ENCODE peak calls at places on chromosomes 11 and 22, in ten cellular contexts. R is lower lobe of right lung; S is astrocyte of the cerebellum; A is adipocyte; K is substantia nigra; B is B cell; G is fibroblast of lung; D is neural progenitor cell; I is naive thymus-derived CD8-positive, alpha-beta T cell; E is HCEC 1CT. J is an unnamed sample.

GRCh38 chr11:74776546-74776945 is 27.9 kb downstream of the RNF169 start:
- DNase-seq in R (no peak), G (no peak), K (no peak), A (no peak), B (no peak), S (no peak), D (no peak), E (no peak), I (no peak), J (no peak)

GRCh38 chr11:104531075-104531474 is 367.1 kb upstream of the PDGFD start:
- DNase-seq in A (no peak), R (no peak), G (peak), I (no peak), D (peak), S (no peak), E (peak), B (no peak), K (no peak), J (no peak)

GRCh38 chr11:114092953-114093352 is 33.4 kb downstream of the ZBTB16 start:
- DNase-seq in A (no peak), K (no peak), G (no peak), S (no peak), B (no peak), D (peak), E (no peak), I (no peak), R (no peak), J (no peak)

GRCh38 chr11:108854366-108854765 is 189.5 kb downstream of the DDX10 start:
- DNase-seq in A (no peak), E (no peak), K (no peak), S (no peak), B (peak), R (no peak), D (no peak), G (no peak), I (no peak), J (no peak)

GRCh38 chr11:106668147-106668546 is 350.1 kb downstream of the GUCY1A2 start:
- DNase-seq in A (peak), D (no peak), R (no peak), I (no peak), S (peak), K (no peak), B (no peak), E (peak), G (peak), J (no peak)

GRCh38 chr22:42061041-42061440 is 9.6 kb downstream of the NAGA start:
- DNase-seq in B (no peak), R (no peak), S (no peak), D (no peak), E (no peak), I (no peak), A (no peak), G (no peak), K (no peak), J (no peak)

GRCh38 chr11:80700386-80700785 is 1259.6 kb upstream of the TENM4 start:
- DNase-seq in I (no peak), A (no peak), K (no peak), B (no peak), E (no peak), S (no peak), R (no peak), D (no peak), G (no peak), J (no peak)

GRCh38 chr22:37312549-37313183 is 30.4 kb downstream of the CYTH4 start:
- DNase-seq in E (no peak), K (no peak), D (no peak), G (no peak), A (no peak), R (no peak), S (no peak), I (no peak), B (no peak), J (no peak)

GRCh38 chr11:35725880-35726279 is 63.3 kb downstream of the TRIM44 start:
- DNase-seq in B (no peak), S (peak), R (no peak), A (no peak), I (no peak), E (peak), D (no peak), K (no peak), G (peak), J (no peak)

GRCh38 chr11:117610045-117610444 is 187.0 kb downstream of the DSCAML1 start:
- DNase-seq in E (peak), S (no peak), K (no peak), B (no peak), I (no peak), R (no peak), A (no peak), D (no peak), G (no peak), J (no peak)

GRCh38 chr11:120180571-120181445 is 30.0 kb upstream of the OAF start:
- DNase-seq in B (no peak), S (no peak), D (peak), E (peak), G (peak), R (no peak), I (no peak), A (peak), K (no peak), J (no peak)

GRCh38 chr11:2944953-2945756 is 15.9 kb upstream of the PHLDA2 start:
- DNase-seq in A (peak), E (peak), S (peak), K (peak), G (peak), D (peak), I (peak), B (no peak), R (peak), J (no peak)

GRCh38 chr22:23677701-23677995 is 13.2 kb upstream of the RGL4 start:
- DNase-seq in R (no peak), D (no peak), A (no peak), G (no peak), K (no peak), B (no peak), S (no peak), I (no peak), E (no peak), J (no peak)

GRCh38 chr11:16881074-16881709 is 133.0 kb downstream of the PLEKHA7 start:
- DNase-seq in D (peak), I (no peak), E (peak), A (peak), R (peak), G (peak), S (peak), K (no peak), B (no peak), J (peak)

GRCh38 chr11:120178441-120179070 is 32.3 kb upstream of the OAF start:
- DNase-seq in A (peak), K (no peak), R (no peak), G (no peak), E (no peak), I (no peak), S (no peak), B (peak), D (no peak), J (no peak)

GRCh38 chr11:86360775-86361395 is 13.8 kb upstream of the CCDC81 start:
- DNase-seq in I (no peak), G (peak), B (no peak), R (no peak), A (peak), S (peak), K (no peak), D (peak), E (peak), J (no peak)

GRCh38 chr11:62959077-62959980 is 25.4 kb downstream of the SLC22A6 start:
- DNase-seq in A (no peak), B (no peak), E (no peak), K (no peak), R (no peak), D (no peak), I (no peak), G (no peak), S (no peak), J (no peak)

GRCh38 chr11:32137263-32137662 is 46.4 kb downstream of the RCN1 start:
- DNase-seq in E (peak), A (peak), S (peak), I (no peak), B (no peak), G (peak), K (no peak), R (no peak), D (no peak), J (no peak)

GRCh38 chr11:16999116-16999515 is 15.1 kb downstream of the PLEKHA7 start:
- DNase-seq in R (no peak), D (no peak), E (no peak), S (no peak), G (no peak), K (no peak), B (no peak), A (no peak), I (no peak), J (no peak)

GRCh38 chr11:70732493-70733206 is 334.3 kb downstream of the CTTN start:
- DNase-seq in B (no peak), I (no peak), A (no peak), S (no peak), G (no peak), R (peak), E (no peak), D (no peak), K (no peak), J (no peak)

GRCh38 chr22:44460287-44461082 is 37.5 kb downstream of the RTL6 start:
- DNase-seq in I (no peak), D (no peak), R (no peak), S (no peak), K (no peak), E (no peak), A (no peak), G (no peak), B (no peak), J (no peak)

GRCh38 chr11:126748097-126748756 is 252.3 kb downstream of the KIRREL3 start:
- DNase-seq in E (no peak), R (peak), I (no peak), A (no peak), K (no peak), S (no peak), B (no peak), G (no peak), D (no peak), J (no peak)

GRCh38 chr11:27459191-27459590 is 13.4 kb downstream of the LGR4 start:
- DNase-seq in R (no peak), K (no peak), S (no peak), A (no peak), I (no peak), E (no peak), G (no peak), D (no peak), B (no peak), J (no peak)

GRCh38 chr11:81494431-81494830 is 1239.2 kb downstream of the FAM181B start:
- DNase-seq in G (no peak), S (no peak), E (no peak), K (no peak), B (no peak), A (no peak), I (no peak), D (no peak), R (no peak), J (no peak)

GRCh38 chr22:19728271-19728670 is 4.9 kb downstream of the GP1BB start:
- DNase-seq in I (no peak), B (no peak), D (no peak), K (no peak), S (no peak), R (no peak), E (no peak), A (no peak), G (no peak), J (no peak)

GRCh38 chr11:73205666-73206343 is 12.3 kb upstream of the P2RY2 start:
- DNase-seq in D (no peak), E (no peak), B (no peak), S (no peak), I (no peak), R (no peak), G (peak), A (no peak), K (no peak), J (no peak)